ENCODE peak calls at places on chromosomes 6 and 20, in four cellular contexts. A is SK-N-SH, T is astrocyte, M is PC-9. O is an unnamed sample. For H3K27me3, the result is how much of the 10 kb centered on the place peaks cover.

GRCh38 chr6:26197736-26198625 is 110.8 kb downstream of the HFE start:
- DNase-seq in A (no peak), M (peak), T (no peak), O (peak)

GRCh38 chr20:8020314-8021079 is 936 bp upstream of the TMX4 start:
- DNase-seq in A (no peak), M (peak), T (no peak), O (no peak)

GRCh38 chr6:44655368-44656342 is 268.1 kb downstream of the CDC5L start:
- DNase-seq in T (no peak), M (peak), A (peak), O (peak)

GRCh38 chr6:45759134-45759849 is 256.4 kb downstream of the CLIC5 start:
- DNase-seq in M (no peak), T (no peak), A (no peak), O (no peak)

GRCh38 chr20:37333848-37334318 is 12.1 kb upstream of the SRC start:
- DNase-seq in M (no peak), A (no peak), T (no peak), O (no peak)

GRCh38 chr6:105510746-105511145 is 107.9 kb upstream of the PREP start:
- DNase-seq in T (peak), A (no peak), M (no peak), O (no peak)

GRCh38 chr20:34570859-34571306 is 12.4 kb downstream of the MAP1LC3A start:
- DNase-seq in M (no peak), A (no peak), T (peak), O (no peak)

GRCh38 chr20:13221673-13222318 is 722 bp downstream of the ISM1 start:
- DNase-seq in M (peak), A (peak), T (peak), O (peak)

GRCh38 chr6:26520840-26521484 is 17.2 kb upstream of the HMGN4 start:
- DNase-seq in A (peak), M (peak), T (peak), O (peak)

GRCh38 chr20:58553166-58553696 is 38.0 kb upstream of the APCDD1L start:
- DNase-seq in T (no peak), A (no peak), M (peak), O (no peak)

GRCh38 chr6:68777956-68778355 is 142.9 kb downstream of the ADGRB3 start:
- DNase-seq in A (peak), T (peak), M (no peak), O (no peak)

GRCh38 chr6:130796313-130796905 is 30.8 kb upstream of the SMLR1 start:
- DNase-seq in T (peak), A (peak), M (no peak), O (no peak)

GRCh38 chr6:68447112-68447511 is 188.0 kb upstream of the ADGRB3 start:
- DNase-seq in A (no peak), M (no peak), T (no peak), O (no peak)

GRCh38 chr6:75089921-75090320 is 115.9 kb downstream of the COL12A1 start:
- DNase-seq in T (no peak), M (no peak), A (no peak), O (no peak)

GRCh38 chr6:66538548-66539135 is 831.6 kb upstream of the EYS start:
- DNase-seq in M (no peak), A (peak), T (no peak), O (no peak)

GRCh38 chr20:22411568-22412450 is 172.6 kb downstream of the FOXA2 start:
- DNase-seq in M (no peak), A (no peak), T (peak), O (no peak)

GRCh38 chr6:15443119-15443518 is 197.2 kb downstream of the JARID2 start:
- DNase-seq in T (peak), M (peak), A (no peak), O (no peak)

GRCh38 chr6:129598244-129599187 is 111.5 kb downstream of the ARHGAP18 start:
- DNase-seq in A (peak), T (peak), M (peak), O (peak)

GRCh38 chr6:140677781-140678528 is 1303.5 kb upstream of the CITED2 start:
- DNase-seq in A (no peak), M (no peak), T (no peak), O (no peak)

GRCh38 chr6:90605749-90606344 is 19.0 kb upstream of the MAP3K7 start:
- DNase-seq in M (no peak), T (no peak), A (no peak), O (no peak)

GRCh38 chr6:42093582-42094329 is 43.4 kb downstream of the TAF8 start:
- DNase-seq in A (no peak), M (peak), T (no peak), O (no peak)

GRCh38 chr6:149567846-149568585 is 1.8 kb downstream of the GINM1 start:
- DNase-seq in M (no peak), T (no peak), A (no peak), O (no peak)

GRCh38 chr6:39400026-39400425 is 77.5 kb upstream of the KCNK16 start:
- DNase-seq in A (no peak), M (no peak), T (no peak), O (no peak)

GRCh38 chr20:38167851-38168760 is 3.0 kb upstream of the TGM2 start:
- DNase-seq in A (no peak), M (peak), T (peak), O (peak)

GRCh38 chr6:21992178-21992967 is 304.5 kb downstream of the PRL start:
- DNase-seq in A (no peak), M (no peak), T (peak), O (no peak)

GRCh38 chr6:12923644-12924235 is 207.2 kb downstream of the PHACTR1 start:
- DNase-seq in T (no peak), A (no peak), M (no peak), O (no peak)

GRCh38 chr6:140661691-140662090 is 1287.2 kb upstream of the CITED2 start:
- DNase-seq in A (no peak), M (no peak), T (peak), O (no peak)

GRCh38 chr6:34359438-34360158 is 32.9 kb downstream of the NUDT3 start:
- DNase-seq in A (no peak), M (no peak), T (peak), O (no peak)

GRCh38 chr6:156273065-156273711 is 504.0 kb upstream of the ARID1B start:
- DNase-seq in M (no peak), A (no peak), T (no peak), O (no peak)

GRCh38 chr6:33790910-33791309 is 2.0 kb upstream of the LEMD2 start:
- DNase-seq in M (no peak), A (no peak), T (no peak), O (no peak)

GRCh38 chr20:37365760-37366638 is 20.1 kb downstream of the SRC start:
- DNase-seq in T (no peak), A (no peak), M (no peak), O (no peak)

GRCh38 chr6:125888989-125889656 is 67.4 kb upstream of the HINT3 start:
- DNase-seq in A (no peak), T (peak), M (peak), O (peak)

GRCh38 chr6:108651781-108652227 is 91.1 kb downstream of the FOXO3 start:
- DNase-seq in A (no peak), M (no peak), T (peak), O (no peak)

GRCh38 chr6:170371588-170371987 is 65.0 kb downstream of the FAM120B start:
- DNase-seq in A (peak), T (no peak), M (no peak), O (peak)

GRCh38 chr20:50980851-50981713 is 22.5 kb downstream of the MOCS3 start:
- DNase-seq in A (peak), T (peak), M (peak), O (peak)

GRCh38 chr6:98944598-98945011 is 3.1 kb downstream of the FBXL4 start:
- DNase-seq in T (peak), A (peak), M (no peak), O (no peak)

GRCh38 chr20:57263127-57263609 is 3.3 kb downstream of the BMP7 start:
- DNase-seq in A (no peak), T (no peak), M (no peak), O (peak)

GRCh38 chr6:152380351-152380767 is 256.8 kb downstream of the SYNE1 start:
- DNase-seq in A (peak), T (peak), M (no peak), O (no peak)
- H3K4me2 ChIP-seq in A (peak), T (peak), M (no peak), O (no peak)

DNA sequence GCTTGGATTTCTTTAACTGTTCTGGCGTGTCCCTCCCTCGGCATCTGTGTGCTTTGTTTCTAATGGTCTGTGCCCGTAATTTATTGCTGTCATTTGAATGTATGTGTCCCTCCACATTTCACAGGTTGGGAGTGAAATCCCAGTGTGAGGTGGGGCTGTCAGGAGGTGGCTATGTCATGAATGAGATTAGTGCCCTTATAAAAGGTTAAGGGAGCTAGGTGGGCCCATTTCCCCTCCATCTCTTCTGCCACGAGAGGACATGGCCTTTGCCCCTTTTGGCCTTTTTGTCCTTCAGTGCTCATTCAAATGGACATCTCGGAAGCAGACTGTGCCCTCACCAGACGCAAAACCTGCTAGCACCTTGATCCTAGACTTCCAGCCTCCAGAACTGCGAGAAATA is 96.3 kb downstream of the LAMP5 start:
- DNase-seq in T (no peak), M (no peak), A (no peak), O (no peak)
- H3K27me3 ChIP-seq in T (under half), M (under half), A (under half), O (under half)

DNA sequence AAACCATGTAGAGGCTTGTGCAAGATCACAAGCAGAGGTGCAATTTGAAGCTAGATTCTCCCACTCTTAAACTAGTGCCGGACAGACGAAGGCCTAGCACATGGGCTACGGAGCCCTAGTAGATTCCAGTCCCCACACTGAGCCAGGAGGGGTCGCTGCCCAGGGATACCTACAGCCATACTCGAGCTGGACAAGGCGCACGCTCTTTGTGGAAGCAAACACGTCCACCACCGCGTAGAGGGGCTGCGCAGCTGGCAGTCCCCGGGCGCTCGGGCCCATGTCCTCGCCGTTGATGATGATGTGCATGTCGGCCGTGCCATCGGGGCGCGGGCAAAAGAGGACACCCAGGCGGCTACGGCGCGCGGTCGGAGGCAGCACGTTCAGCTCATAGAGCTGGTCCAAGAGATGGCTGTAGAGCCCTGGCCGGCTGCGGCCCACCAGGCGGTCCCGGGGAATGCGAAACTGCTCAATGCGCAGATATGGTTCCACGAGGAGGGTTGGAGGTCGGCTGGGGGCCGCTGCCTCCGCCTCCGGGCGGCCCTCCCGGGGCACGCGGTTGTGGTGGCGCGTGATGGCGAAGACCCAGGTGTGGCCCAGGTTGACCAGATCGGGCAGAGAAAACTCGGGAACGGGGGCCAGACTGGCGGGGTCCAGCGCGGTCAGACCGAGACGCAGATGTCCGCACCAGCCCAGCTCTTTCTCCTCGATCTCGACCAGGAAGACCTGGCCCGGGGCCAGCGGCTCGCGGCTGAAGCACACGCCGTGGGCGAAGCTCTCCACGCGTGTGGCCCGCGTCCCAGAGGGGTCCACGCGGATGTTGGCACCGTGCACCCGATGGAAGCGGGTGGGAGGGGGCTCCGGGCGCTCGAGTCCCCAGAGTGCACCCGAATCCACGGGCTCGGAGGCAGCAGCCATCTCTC is 671 bp downstream of the NEURL2 start:
- DNase-seq in M (no peak), T (peak), A (peak), O (peak)
- H3K4me2 ChIP-seq in M (peak), T (peak), A (peak), O (peak)

GRCh38 chr20:31857861-31858835 is 12.2 kb downstream of the DUSP15 start:
- DNase-seq in T (no peak), M (no peak), A (no peak), O (no peak)
- H3K27me3 ChIP-seq in T (half or more), M (half or more), A (under half), O (under half)

DNA sequence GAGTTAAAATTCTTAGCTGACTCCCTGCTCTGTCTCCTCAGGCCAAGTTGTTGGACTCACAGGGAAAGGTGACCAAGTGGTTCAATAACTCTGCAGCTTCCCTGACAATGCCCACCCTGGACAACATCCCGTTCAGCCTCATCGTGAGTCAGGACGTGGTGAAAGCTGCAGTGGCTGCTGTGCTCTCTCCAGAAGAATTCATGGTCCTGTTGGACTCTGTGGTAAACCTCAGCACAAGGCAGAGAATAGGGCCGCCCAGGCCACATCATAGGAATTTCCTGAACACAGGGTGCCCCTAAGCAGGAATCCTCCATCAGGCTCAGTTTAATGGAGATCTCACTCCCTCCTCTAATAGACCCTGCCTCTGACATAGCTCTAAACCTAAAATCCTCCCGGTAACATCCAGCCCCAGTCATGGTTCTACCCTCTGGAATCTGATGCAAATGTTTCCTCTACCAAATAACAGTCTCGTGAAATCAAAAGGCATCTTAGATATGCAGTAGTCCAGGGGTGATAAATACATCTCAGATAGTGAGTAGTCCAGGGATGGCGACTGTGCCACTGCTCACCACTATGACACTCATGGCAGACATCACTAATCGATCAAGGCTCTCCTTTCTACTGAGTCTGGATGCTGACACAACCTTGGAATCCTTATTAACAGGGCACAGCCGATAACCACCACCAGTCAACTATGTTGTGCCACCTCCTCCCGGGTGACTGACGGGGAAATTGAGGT is 18.3 kb downstream of the BPIFB1 start:
- DNase-seq in T (peak), M (peak), A (no peak), O (no peak)
- H3K4me2 ChIP-seq in T (no peak), M (no peak), A (no peak), O (no peak)

O was measured in neural progenitor cell.